ENCODE peak calls at places on chromosome 16, in five cellular contexts. One of them, this sample, is unnamed.

GRCh38 chr16:87076950-87077749 is 240.0 kb downstream of the C16orf95 start:
- DNase-seq in ELF-1: peak
- DNase-seq in AG10803: peak
- DNase-seq in stimulated activated CD4-positive, alpha-beta T cell treated with anti-CD3 and anti-CD28 coated beads, Interleukin-2, amount 100 ng/mL, for 48 hours: peak
- DNase-seq in thyroid gland: no peak
- DNase-seq in this sample: peak

GRCh38 chr16:79628501-79628975 is 28.0 kb upstream of the MAF start:
- DNase-seq in thyroid gland: no peak
- DNase-seq in ELF-1: no peak
- DNase-seq in stimulated activated CD4-positive, alpha-beta T cell treated with anti-CD3 and anti-CD28 coated beads, Interleukin-2, amount 100 ng/mL, for 48 hours: peak
- DNase-seq in AG10803: no peak
- DNase-seq in this sample: no peak

GRCh38 chr16:1940273-1941161 is 2.5 kb downstream of the MSRB1 start:
- DNase-seq in AG10803: no peak
- DNase-seq in stimulated activated CD4-positive, alpha-beta T cell treated with anti-CD3 and anti-CD28 coated beads, Interleukin-2, amount 100 ng/mL, for 48 hours: no peak
- DNase-seq in ELF-1: peak
- DNase-seq in thyroid gland: no peak
- DNase-seq in this sample: no peak

GRCh38 chr16:69482410-69482951 is 58.1 kb downstream of the CYB5B start:
- DNase-seq in thyroid gland: peak
- DNase-seq in ELF-1: no peak
- DNase-seq in stimulated activated CD4-positive, alpha-beta T cell treated with anti-CD3 and anti-CD28 coated beads, Interleukin-2, amount 100 ng/mL, for 48 hours: no peak
- DNase-seq in AG10803: peak
- DNase-seq in this sample: no peak

GRCh38 chr16:64380751-64381150 is 741.1 kb downstream of the CDH11 start:
- DNase-seq in ELF-1: no peak
- DNase-seq in AG10803: no peak
- DNase-seq in thyroid gland: no peak
- DNase-seq in stimulated activated CD4-positive, alpha-beta T cell treated with anti-CD3 and anti-CD28 coated beads, Interleukin-2, amount 100 ng/mL, for 48 hours: no peak
- DNase-seq in this sample: no peak

GRCh38 chr16:610513-611381 is 20.0 kb upstream of the WFIKKN1 start:
- DNase-seq in thyroid gland: peak
- DNase-seq in ELF-1: peak
- DNase-seq in stimulated activated CD4-positive, alpha-beta T cell treated with anti-CD3 and anti-CD28 coated beads, Interleukin-2, amount 100 ng/mL, for 48 hours: peak
- DNase-seq in AG10803: no peak
- DNase-seq in this sample: no peak

GRCh38 chr16:56041556-56042140 is 149.6 kb upstream of the GNAO1 start:
- DNase-seq in AG10803: no peak
- DNase-seq in thyroid gland: peak
- DNase-seq in stimulated activated CD4-positive, alpha-beta T cell treated with anti-CD3 and anti-CD28 coated beads, Interleukin-2, amount 100 ng/mL, for 48 hours: peak
- DNase-seq in ELF-1: peak
- DNase-seq in this sample: no peak

GRCh38 chr16:55812951-55813350 is 19.9 kb downstream of the CES1 start:
- DNase-seq in AG10803: no peak
- DNase-seq in thyroid gland: no peak
- DNase-seq in stimulated activated CD4-positive, alpha-beta T cell treated with anti-CD3 and anti-CD28 coated beads, Interleukin-2, amount 100 ng/mL, for 48 hours: no peak
- DNase-seq in ELF-1: no peak
- DNase-seq in this sample: no peak

GRCh38 chr16:27355610-27356009 is 41.8 kb downstream of the IL4R start:
- DNase-seq in stimulated activated CD4-positive, alpha-beta T cell treated with anti-CD3 and anti-CD28 coated beads, Interleukin-2, amount 100 ng/mL, for 48 hours: no peak
- DNase-seq in AG10803: peak
- DNase-seq in thyroid gland: peak
- DNase-seq in ELF-1: peak
- DNase-seq in this sample: no peak

GRCh38 chr16:65120811-65121721 is 797 bp downstream of the CDH11 start:
- DNase-seq in thyroid gland: no peak
- DNase-seq in ELF-1: peak
- DNase-seq in stimulated activated CD4-positive, alpha-beta T cell treated with anti-CD3 and anti-CD28 coated beads, Interleukin-2, amount 100 ng/mL, for 48 hours: no peak
- DNase-seq in AG10803: no peak
- DNase-seq in this sample: no peak

GRCh38 chr16:28616636-28617035 is 6.8 kb upstream of the SULT1A1 start:
- DNase-seq in AG10803: no peak
- DNase-seq in stimulated activated CD4-positive, alpha-beta T cell treated with anti-CD3 and anti-CD28 coated beads, Interleukin-2, amount 100 ng/mL, for 48 hours: no peak
- DNase-seq in thyroid gland: no peak
- DNase-seq in ELF-1: no peak
- DNase-seq in this sample: no peak

GRCh38 chr16:89318871-89319627 is 101.5 kb downstream of the ZNF778 start:
- DNase-seq in AG10803: no peak
- DNase-seq in ELF-1: no peak
- DNase-seq in stimulated activated CD4-positive, alpha-beta T cell treated with anti-CD3 and anti-CD28 coated beads, Interleukin-2, amount 100 ng/mL, for 48 hours: no peak
- DNase-seq in thyroid gland: no peak
- DNase-seq in this sample: no peak

GRCh38 chr16:88347656-88348376 is 34.9 kb upstream of the ZNF469 start:
- DNase-seq in AG10803: no peak
- DNase-seq in thyroid gland: no peak
- DNase-seq in ELF-1: no peak
- DNase-seq in stimulated activated CD4-positive, alpha-beta T cell treated with anti-CD3 and anti-CD28 coated beads, Interleukin-2, amount 100 ng/mL, for 48 hours: no peak
- DNase-seq in this sample: no peak

GRCh38 chr16:8407351-8407750 is 183.0 kb downstream of the TMEM114 start:
- DNase-seq in ELF-1: no peak
- DNase-seq in stimulated activated CD4-positive, alpha-beta T cell treated with anti-CD3 and anti-CD28 coated beads, Interleukin-2, amount 100 ng/mL, for 48 hours: no peak
- DNase-seq in AG10803: no peak
- DNase-seq in thyroid gland: no peak
- DNase-seq in this sample: no peak

GRCh38 chr16:58021661-58022551 is 3.6 kb upstream of the MMP15 start:
- DNase-seq in thyroid gland: no peak
- DNase-seq in stimulated activated CD4-positive, alpha-beta T cell treated with anti-CD3 and anti-CD28 coated beads, Interleukin-2, amount 100 ng/mL, for 48 hours: no peak
- DNase-seq in AG10803: peak
- DNase-seq in ELF-1: peak
- DNase-seq in this sample: no peak

GRCh38 chr16:10765772-10766171 is 22.1 kb downstream of the NUBP1 start:
- DNase-seq in thyroid gland: no peak
- DNase-seq in ELF-1: no peak
- DNase-seq in stimulated activated CD4-positive, alpha-beta T cell treated with anti-CD3 and anti-CD28 coated beads, Interleukin-2, amount 100 ng/mL, for 48 hours: no peak
- DNase-seq in AG10803: no peak
- DNase-seq in this sample: no peak

GRCh38 chr16:55668337-55669281 is 12.8 kb downstream of the SLC6A2 start:
- DNase-seq in AG10803: peak
- DNase-seq in stimulated activated CD4-positive, alpha-beta T cell treated with anti-CD3 and anti-CD28 coated beads, Interleukin-2, amount 100 ng/mL, for 48 hours: no peak
- DNase-seq in ELF-1: peak
- DNase-seq in thyroid gland: no peak
- DNase-seq in this sample: no peak

GRCh38 chr16:84604477-84605013 is 13.3 kb downstream of the COTL1 start:
- DNase-seq in stimulated activated CD4-positive, alpha-beta T cell treated with anti-CD3 and anti-CD28 coated beads, Interleukin-2, amount 100 ng/mL, for 48 hours: no peak
- DNase-seq in AG10803: no peak
- DNase-seq in thyroid gland: no peak
- DNase-seq in ELF-1: no peak
- DNase-seq in this sample: no peak

GRCh38 chr16:14553447-14553846 is 76.6 kb downstream of the PARN start:
- DNase-seq in ELF-1: no peak
- DNase-seq in stimulated activated CD4-positive, alpha-beta T cell treated with anti-CD3 and anti-CD28 coated beads, Interleukin-2, amount 100 ng/mL, for 48 hours: no peak
- DNase-seq in AG10803: no peak
- DNase-seq in thyroid gland: no peak
- DNase-seq in this sample: no peak

GRCh38 chr16:56911771-56912541 is 20.0 kb upstream of the HERPUD1 start:
- DNase-seq in stimulated activated CD4-positive, alpha-beta T cell treated with anti-CD3 and anti-CD28 coated beads, Interleukin-2, amount 100 ng/mL, for 48 hours: no peak
- DNase-seq in ELF-1: peak
- DNase-seq in thyroid gland: no peak
- DNase-seq in AG10803: peak
- DNase-seq in this sample: no peak

GRCh38 chr16:86239381-86239780 is 270.9 kb upstream of the FOXF1 start:
- DNase-seq in AG10803: no peak
- DNase-seq in thyroid gland: no peak
- DNase-seq in stimulated activated CD4-positive, alpha-beta T cell treated with anti-CD3 and anti-CD28 coated beads, Interleukin-2, amount 100 ng/mL, for 48 hours: no peak
- DNase-seq in ELF-1: peak
- DNase-seq in this sample: no peak

GRCh38 chr16:46662123-46662522 is 26.9 kb downstream of the VPS35 start:
- DNase-seq in ELF-1: no peak
- DNase-seq in stimulated activated CD4-positive, alpha-beta T cell treated with anti-CD3 and anti-CD28 coated beads, Interleukin-2, amount 100 ng/mL, for 48 hours: no peak
- DNase-seq in AG10803: no peak
- DNase-seq in thyroid gland: no peak
- DNase-seq in this sample: no peak